ENCODE peak calls at places on chromosomes 12 and 14, in nine cellular contexts. One of them, this sample, is unnamed. For H3K4me1, the result is how much of the 10 kb centered on the place peaks cover.

GRCh38 chr14:99982449-99983250 is 82.6 kb upstream of the EVL start:
- DNase-seq in ovary: peak
- DNase-seq in A673: peak
- DNase-seq in left ventricle myocardium inferior: peak
- DNase-seq in upper lobe of right lung: no peak
- DNase-seq in IMR-90: peak
- DNase-seq in pancreas: no peak
- DNase-seq in stomach: peak
- DNase-seq in neural progenitor cell: peak
- DNase-seq in this sample: no peak

GRCh38 chr12:76633415-76633814 is 73.8 kb upstream of the OSBPL8 start:
- DNase-seq in A673: no peak
- DNase-seq in left ventricle myocardium inferior: no peak
- DNase-seq in IMR-90: no peak
- DNase-seq in pancreas: no peak
- DNase-seq in upper lobe of right lung: no peak
- DNase-seq in ovary: no peak
- DNase-seq in stomach: no peak
- DNase-seq in neural progenitor cell: no peak
- DNase-seq in this sample: no peak

GRCh38 chr12:83040339-83040738 is 353.6 kb downstream of the TMTC2 start:
- DNase-seq in left ventricle myocardium inferior: no peak
- DNase-seq in A673: peak
- DNase-seq in neural progenitor cell: no peak
- DNase-seq in ovary: no peak
- DNase-seq in IMR-90: no peak
- DNase-seq in stomach: no peak
- DNase-seq in upper lobe of right lung: no peak
- DNase-seq in pancreas: no peak
- DNase-seq in this sample: no peak

GRCh38 chr12:104281636-104282035 is 21.9 kb upstream of the EID3 start:
- DNase-seq in neural progenitor cell: no peak
- DNase-seq in left ventricle myocardium inferior: no peak
- DNase-seq in stomach: no peak
- DNase-seq in A673: no peak
- DNase-seq in pancreas: no peak
- DNase-seq in upper lobe of right lung: no peak
- DNase-seq in ovary: no peak
- DNase-seq in IMR-90: no peak
- DNase-seq in this sample: no peak

GRCh38 chr12:119528241-119528640 is 65.3 kb upstream of the TMEM233 start:
- DNase-seq in neural progenitor cell: peak
- DNase-seq in left ventricle myocardium inferior: no peak
- DNase-seq in pancreas: no peak
- DNase-seq in upper lobe of right lung: no peak
- DNase-seq in A673: peak
- DNase-seq in IMR-90: no peak
- DNase-seq in ovary: no peak
- DNase-seq in stomach: no peak
- DNase-seq in this sample: no peak

GRCh38 chr12:109542014-109542413 is 31.3 kb downstream of the MMAB start:
- DNase-seq in pancreas: no peak
- DNase-seq in IMR-90: peak
- DNase-seq in ovary: no peak
- DNase-seq in stomach: no peak
- DNase-seq in A673: peak
- DNase-seq in upper lobe of right lung: no peak
- DNase-seq in neural progenitor cell: no peak
- DNase-seq in left ventricle myocardium inferior: no peak
- DNase-seq in this sample: no peak

GRCh38 chr12:3741882-3742672 is 10.8 kb downstream of the CRACR2A start:
- DNase-seq in IMR-90: no peak
- DNase-seq in left ventricle myocardium inferior: no peak
- DNase-seq in pancreas: no peak
- DNase-seq in ovary: no peak
- DNase-seq in neural progenitor cell: no peak
- DNase-seq in stomach: no peak
- DNase-seq in A673: no peak
- DNase-seq in upper lobe of right lung: no peak
- DNase-seq in this sample: no peak

GRCh38 chr14:100665518-100666032 is 61.1 kb upstream of the DLK1 start:
- DNase-seq in pancreas: peak
- DNase-seq in IMR-90: no peak
- DNase-seq in A673: no peak
- DNase-seq in stomach: no peak
- DNase-seq in upper lobe of right lung: no peak
- DNase-seq in neural progenitor cell: no peak
- DNase-seq in ovary: no peak
- DNase-seq in left ventricle myocardium inferior: no peak
- DNase-seq in this sample: no peak

GRCh38 chr14:95943699-95944098 is 67.1 kb downstream of the TUNAR start:
- DNase-seq in left ventricle myocardium inferior: no peak
- DNase-seq in upper lobe of right lung: no peak
- DNase-seq in neural progenitor cell: peak
- DNase-seq in IMR-90: no peak
- DNase-seq in A673: no peak
- DNase-seq in ovary: no peak
- DNase-seq in stomach: no peak
- DNase-seq in pancreas: no peak
- DNase-seq in this sample: no peak

GRCh38 chr12:14373202-14373601 is 7.7 kb downstream of the ATF7IP start:
- DNase-seq in A673: no peak
- DNase-seq in left ventricle myocardium inferior: no peak
- DNase-seq in pancreas: no peak
- DNase-seq in ovary: no peak
- DNase-seq in neural progenitor cell: no peak
- DNase-seq in upper lobe of right lung: no peak
- DNase-seq in IMR-90: peak
- DNase-seq in stomach: no peak
- DNase-seq in this sample: no peak

GRCh38 chr12:14769462-14769836 is 33.8 kb downstream of the WBP11 start:
- DNase-seq in stomach: peak
- DNase-seq in neural progenitor cell: peak
- DNase-seq in left ventricle myocardium inferior: peak
- DNase-seq in ovary: peak
- DNase-seq in upper lobe of right lung: peak
- DNase-seq in IMR-90: peak
- DNase-seq in A673: no peak
- DNase-seq in pancreas: peak
- DNase-seq in this sample: no peak

GRCh38 chr12:113019045-113019444 is 37.5 kb upstream of the DTX1 start:
- DNase-seq in upper lobe of right lung: no peak
- DNase-seq in A673: peak
- DNase-seq in stomach: no peak
- DNase-seq in neural progenitor cell: no peak
- DNase-seq in left ventricle myocardium inferior: no peak
- DNase-seq in IMR-90: no peak
- DNase-seq in ovary: no peak
- DNase-seq in pancreas: no peak
- DNase-seq in this sample: no peak

GRCh38 chr12:12682284-12682683 is 13.7 kb downstream of the GPR19 start:
- DNase-seq in neural progenitor cell: no peak
- DNase-seq in pancreas: no peak
- DNase-seq in stomach: no peak
- DNase-seq in A673: no peak
- DNase-seq in upper lobe of right lung: no peak
- DNase-seq in IMR-90: no peak
- DNase-seq in ovary: no peak
- DNase-seq in left ventricle myocardium inferior: no peak
- DNase-seq in this sample: no peak

GRCh38 chr12:12685305-12685704 is 10.7 kb downstream of the GPR19 start:
- DNase-seq in IMR-90: no peak
- DNase-seq in ovary: no peak
- DNase-seq in stomach: no peak
- DNase-seq in left ventricle myocardium inferior: no peak
- DNase-seq in pancreas: no peak
- DNase-seq in neural progenitor cell: peak
- DNase-seq in upper lobe of right lung: no peak
- DNase-seq in A673: no peak
- DNase-seq in this sample: no peak

GRCh38 chr12:12683298-12683697 is 12.7 kb downstream of the GPR19 start:
- DNase-seq in left ventricle myocardium inferior: no peak
- DNase-seq in neural progenitor cell: no peak
- DNase-seq in A673: no peak
- DNase-seq in upper lobe of right lung: no peak
- DNase-seq in stomach: no peak
- DNase-seq in IMR-90: no peak
- DNase-seq in pancreas: no peak
- DNase-seq in ovary: no peak
- DNase-seq in this sample: no peak

GRCh38 chr12:12684375-12685106 is 11.4 kb downstream of the GPR19 start:
- DNase-seq in pancreas: no peak
- DNase-seq in IMR-90: peak
- DNase-seq in upper lobe of right lung: no peak
- DNase-seq in ovary: no peak
- DNase-seq in neural progenitor cell: peak
- DNase-seq in left ventricle myocardium inferior: no peak
- DNase-seq in A673: peak
- DNase-seq in stomach: no peak
- DNase-seq in this sample: peak

DNA sequence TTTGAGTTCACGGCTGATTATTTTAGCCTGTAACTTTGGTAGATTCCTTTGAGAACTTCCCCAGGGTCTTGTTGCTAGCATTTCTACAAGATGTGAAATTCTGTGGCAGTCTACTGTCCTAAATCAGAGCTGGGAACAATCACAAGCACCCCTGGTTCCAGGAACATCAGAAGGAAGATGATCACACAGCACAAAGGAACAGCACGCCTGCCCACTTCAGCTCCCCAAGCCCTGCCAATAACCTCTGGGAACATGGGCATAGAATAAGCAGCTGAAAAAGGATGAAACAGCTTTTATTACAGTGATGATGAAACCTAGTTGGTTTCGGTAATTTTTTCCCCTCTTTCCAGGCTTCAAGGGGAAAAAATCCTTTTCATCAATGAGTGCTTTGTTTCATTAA is 12.3 kb downstream of the GPR19 start:
- DNase-seq in upper lobe of right lung: no peak
- DNase-seq in ovary: no peak
- DNase-seq in neural progenitor cell: peak
- DNase-seq in stomach: no peak
- DNase-seq in A673: no peak
- DNase-seq in pancreas: no peak
- DNase-seq in left ventricle myocardium inferior: no peak
- DNase-seq in IMR-90: no peak
- DNase-seq in this sample: no peak
- H3K4me3 ChIP-seq in upper lobe of right lung: no peak
- H3K4me3 ChIP-seq in ovary: no peak
- H3K4me3 ChIP-seq in neural progenitor cell: peak
- H3K4me3 ChIP-seq in stomach: no peak
- H3K4me3 ChIP-seq in A673: no peak
- H3K4me3 ChIP-seq in pancreas: no peak
- H3K4me3 ChIP-seq in left ventricle myocardium inferior: no peak
- H3K4me3 ChIP-seq in IMR-90: no peak
- H3K4me3 ChIP-seq in this sample: peak

GRCh38 chr12:124302807-124303578 is 8.1 kb downstream of the RFLNA start:
- DNase-seq in stomach: no peak
- DNase-seq in A673: no peak
- DNase-seq in pancreas: no peak
- DNase-seq in IMR-90: no peak
- DNase-seq in neural progenitor cell: no peak
- DNase-seq in ovary: no peak
- DNase-seq in upper lobe of right lung: no peak
- DNase-seq in left ventricle myocardium inferior: no peak
- DNase-seq in this sample: no peak
- TF ChIP-seq CTCF in stomach: no peak
- TF ChIP-seq CTCF in A673: no peak
- TF ChIP-seq CTCF in pancreas: no peak
- TF ChIP-seq CTCF in IMR-90: no peak
- TF ChIP-seq CTCF in neural progenitor cell: no peak
- TF ChIP-seq CTCF in ovary: no peak
- TF ChIP-seq CTCF in upper lobe of right lung: no peak
- TF ChIP-seq CTCF in left ventricle myocardium inferior: no peak
- TF ChIP-seq CTCF in this sample: no peak

GRCh38 chr14:30088620-30089019 is 161.0 kb upstream of the PRKD1 start:
- DNase-seq in neural progenitor cell: no peak
- DNase-seq in pancreas: no peak
- DNase-seq in ovary: no peak
- DNase-seq in stomach: no peak
- DNase-seq in IMR-90: no peak
- DNase-seq in upper lobe of right lung: no peak
- DNase-seq in left ventricle myocardium inferior: no peak
- DNase-seq in A673: no peak
- DNase-seq in this sample: no peak
- H3K4me1 ChIP-seq in neural progenitor cell: under half
- H3K4me1 ChIP-seq in pancreas: under half
- H3K4me1 ChIP-seq in ovary: under half
- H3K4me1 ChIP-seq in stomach: under half
- H3K4me1 ChIP-seq in IMR-90: under half
- H3K4me1 ChIP-seq in upper lobe of right lung: under half
- H3K4me1 ChIP-seq in left ventricle myocardium inferior: under half
- H3K4me1 ChIP-seq in A673: under half
- H3K4me1 ChIP-seq in this sample: under half

GRCh38 chr14:31881531-31882310 is 195.4 kb upstream of the ARHGAP5 start:
- DNase-seq in A673: no peak
- DNase-seq in upper lobe of right lung: no peak
- DNase-seq in left ventricle myocardium inferior: no peak
- DNase-seq in IMR-90: peak
- DNase-seq in pancreas: no peak
- DNase-seq in ovary: no peak
- DNase-seq in neural progenitor cell: no peak
- DNase-seq in stomach: no peak
- DNase-seq in this sample: no peak

GRCh38 chr14:31876741-31877140 is 200.4 kb upstream of the ARHGAP5 start:
- DNase-seq in A673: peak
- DNase-seq in neural progenitor cell: no peak
- DNase-seq in IMR-90: no peak
- DNase-seq in stomach: no peak
- DNase-seq in upper lobe of right lung: no peak
- DNase-seq in pancreas: no peak
- DNase-seq in left ventricle myocardium inferior: no peak
- DNase-seq in ovary: no peak
- DNase-seq in this sample: no peak

GRCh38 chr14:31879661-31880348 is 197.3 kb upstream of the ARHGAP5 start:
- DNase-seq in upper lobe of right lung: no peak
- DNase-seq in ovary: no peak
- DNase-seq in pancreas: no peak
- DNase-seq in left ventricle myocardium inferior: no peak
- DNase-seq in stomach: no peak
- DNase-seq in IMR-90: no peak
- DNase-seq in A673: peak
- DNase-seq in neural progenitor cell: no peak
- DNase-seq in this sample: no peak

GRCh38 chr14:31880935-31881334 is 196.2 kb upstream of the ARHGAP5 start:
- DNase-seq in pancreas: no peak
- DNase-seq in left ventricle myocardium inferior: no peak
- DNase-seq in A673: no peak
- DNase-seq in neural progenitor cell: no peak
- DNase-seq in stomach: no peak
- DNase-seq in IMR-90: peak
- DNase-seq in upper lobe of right lung: no peak
- DNase-seq in ovary: no peak
- DNase-seq in this sample: no peak

DNA sequence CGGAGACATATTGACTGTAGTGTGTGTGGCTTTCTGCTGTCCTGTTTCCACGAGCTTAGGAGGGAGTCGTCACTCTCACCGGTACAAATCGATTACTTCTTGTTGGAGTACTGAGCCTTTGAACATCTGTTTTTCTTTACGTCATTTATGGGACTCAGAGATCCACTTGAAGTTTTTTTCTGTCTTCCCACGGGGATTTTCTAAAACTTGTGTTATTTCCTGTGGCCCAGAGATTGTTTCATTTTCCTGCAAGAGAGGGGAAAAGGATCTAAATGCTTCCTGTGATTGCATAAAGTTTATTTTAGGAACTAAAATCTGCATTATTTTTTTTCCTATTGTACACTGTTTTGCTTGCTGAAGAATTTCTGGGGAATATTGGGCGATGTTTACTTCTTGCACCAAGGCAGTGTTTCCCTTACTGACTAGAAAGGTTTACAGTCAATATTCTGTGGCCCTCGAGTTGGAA is 199.7 kb upstream of the ARHGAP5 start:
- DNase-seq in IMR-90: peak
- DNase-seq in neural progenitor cell: no peak
- DNase-seq in ovary: no peak
- DNase-seq in left ventricle myocardium inferior: no peak
- DNase-seq in pancreas: no peak
- DNase-seq in upper lobe of right lung: no peak
- DNase-seq in stomach: no peak
- DNase-seq in A673: peak
- DNase-seq in this sample: no peak
- H3K4me3 ChIP-seq in IMR-90: no peak
- H3K4me3 ChIP-seq in neural progenitor cell: no peak
- H3K4me3 ChIP-seq in ovary: peak
- H3K4me3 ChIP-seq in left ventricle myocardium inferior: peak
- H3K4me3 ChIP-seq in pancreas: no peak
- H3K4me3 ChIP-seq in upper lobe of right lung: peak
- H3K4me3 ChIP-seq in stomach: no peak
- H3K4me3 ChIP-seq in A673: peak
- H3K4me3 ChIP-seq in this sample: no peak